ENCODE peak calls at places on chromosomes 16 and 17, in seven cellular contexts. One of them, this sample, is unnamed.

GRCh38 chr16:88774544-88775393 is 10.3 kb downstream of the PIEZO1 start:
- DNase-seq in MG63: no peak
- DNase-seq in heart right ventricle: no peak
- DNase-seq in transverse colon: no peak
- DNase-seq in uterus: no peak
- DNase-seq in IMR-90: no peak
- DNase-seq in fibroblast of lung: no peak
- DNase-seq in this sample: no peak

GRCh38 chr16:12488371-12488770 is 315.3 kb downstream of the CPPED1 start:
- DNase-seq in MG63: no peak
- DNase-seq in heart right ventricle: no peak
- DNase-seq in uterus: no peak
- DNase-seq in IMR-90: no peak
- DNase-seq in fibroblast of lung: no peak
- DNase-seq in transverse colon: no peak
- DNase-seq in this sample: no peak

GRCh38 chr17:50556803-50557202 is 3.7 kb upstream of the CACNA1G start:
- DNase-seq in uterus: no peak
- DNase-seq in MG63: peak; percentile 40
- DNase-seq in IMR-90: no peak
- DNase-seq in fibroblast of lung: no peak
- DNase-seq in heart right ventricle: peak; percentile 34
- DNase-seq in transverse colon: no peak
- DNase-seq in this sample: no peak

GRCh38 chr17:50393700-50394099 is 3.6 kb downstream of the LRRC59 start:
- DNase-seq in IMR-90: no peak
- DNase-seq in transverse colon: no peak
- DNase-seq in uterus: no peak
- DNase-seq in fibroblast of lung: no peak
- DNase-seq in heart right ventricle: no peak
- DNase-seq in MG63: no peak
- DNase-seq in this sample: no peak

GRCh38 chr16:30846649-30847402 is 47.1 kb downstream of the BCL7C start:
- DNase-seq in transverse colon: no peak
- DNase-seq in fibroblast of lung: no peak
- DNase-seq in IMR-90: no peak
- DNase-seq in uterus: no peak
- DNase-seq in MG63: no peak
- DNase-seq in heart right ventricle: no peak
- DNase-seq in this sample: no peak

GRCh38 chr16:81293909-81294802 is 20.6 kb upstream of the GAN start:
- DNase-seq in IMR-90: peak; percentile 44
- DNase-seq in transverse colon: no peak
- DNase-seq in MG63: no peak
- DNase-seq in uterus: no peak
- DNase-seq in heart right ventricle: no peak
- DNase-seq in fibroblast of lung: peak; percentile 89
- DNase-seq in this sample: peak; percentile 23

GRCh38 chr16:527015-527903 is at the start of gene CAPN15:
- DNase-seq in heart right ventricle: peak; percentile 89
- DNase-seq in transverse colon: peak; percentile 89
- DNase-seq in uterus: peak; percentile 86
- DNase-seq in MG63: peak; percentile 89
- DNase-seq in fibroblast of lung: peak; percentile 83
- DNase-seq in IMR-90: peak; percentile 79
- DNase-seq in this sample: peak; percentile 69

GRCh38 chr16:23552171-23552570 is 5.0 kb downstream of the EARS2 start:
- DNase-seq in heart right ventricle: no peak
- DNase-seq in MG63: no peak
- DNase-seq in IMR-90: no peak
- DNase-seq in transverse colon: no peak
- DNase-seq in fibroblast of lung: no peak
- DNase-seq in uterus: no peak
- DNase-seq in this sample: no peak

GRCh38 chr16:28068976-28069375 is 5.5 kb upstream of the GSG1L start:
- DNase-seq in uterus: no peak
- DNase-seq in heart right ventricle: no peak
- DNase-seq in fibroblast of lung: no peak
- DNase-seq in IMR-90: no peak
- DNase-seq in transverse colon: no peak
- DNase-seq in MG63: no peak
- DNase-seq in this sample: no peak

GRCh38 chr17:67390646-67391480 is 13.8 kb downstream of the PITPNC1 start:
- DNase-seq in uterus: peak; percentile 37
- DNase-seq in transverse colon: peak; percentile 41
- DNase-seq in heart right ventricle: no peak
- DNase-seq in MG63: peak; percentile 73
- DNase-seq in IMR-90: peak; percentile 99
- DNase-seq in fibroblast of lung: peak; percentile 98
- DNase-seq in this sample: peak; percentile 99

GRCh38 chr16:4052801-4053662 is 63.2 kb downstream of the ADCY9 start:
- DNase-seq in uterus: no peak
- DNase-seq in IMR-90: peak; percentile 81
- DNase-seq in fibroblast of lung: peak; percentile 56
- DNase-seq in heart right ventricle: peak; percentile 70
- DNase-seq in transverse colon: peak; percentile 69
- DNase-seq in MG63: peak; percentile 75
- DNase-seq in this sample: peak; percentile 56

GRCh38 chr16:17238285-17239028 is 232.3 kb downstream of the XYLT1 start:
- DNase-seq in IMR-90: no peak
- DNase-seq in heart right ventricle: no peak
- DNase-seq in transverse colon: no peak
- DNase-seq in fibroblast of lung: no peak
- DNase-seq in uterus: no peak
- DNase-seq in MG63: peak; percentile 37
- DNase-seq in this sample: no peak

GRCh38 chr16:80836846-80837245 is 32.4 kb upstream of the CDYL2 start:
- DNase-seq in transverse colon: no peak
- DNase-seq in IMR-90: no peak
- DNase-seq in MG63: no peak
- DNase-seq in heart right ventricle: no peak
- DNase-seq in fibroblast of lung: no peak
- DNase-seq in uterus: no peak
- DNase-seq in this sample: peak; percentile 74

GRCh38 chr16:620700-621525 is 9.9 kb upstream of the WFIKKN1 start:
- DNase-seq in MG63: no peak
- DNase-seq in IMR-90: no peak
- DNase-seq in transverse colon: no peak
- DNase-seq in uterus: no peak
- DNase-seq in heart right ventricle: no peak
- DNase-seq in fibroblast of lung: no peak
- DNase-seq in this sample: no peak

GRCh38 chr17:58527949-58528348 is 13.5 kb upstream of the MTMR4 start:
- DNase-seq in heart right ventricle: no peak
- DNase-seq in uterus: no peak
- DNase-seq in fibroblast of lung: peak; percentile 82
- DNase-seq in transverse colon: no peak
- DNase-seq in MG63: peak; percentile 41
- DNase-seq in IMR-90: peak; percentile 46
- DNase-seq in this sample: no peak

GRCh38 chr16:17365591-17366298 is 105.0 kb downstream of the XYLT1 start:
- DNase-seq in fibroblast of lung: peak; percentile 69
- DNase-seq in MG63: no peak
- DNase-seq in heart right ventricle: no peak
- DNase-seq in uterus: no peak
- DNase-seq in IMR-90: no peak
- DNase-seq in transverse colon: no peak
- DNase-seq in this sample: no peak

GRCh38 chr17:17718251-17718650 is 37.0 kb downstream of the RAI1 start:
- DNase-seq in IMR-90: no peak
- DNase-seq in transverse colon: no peak
- DNase-seq in MG63: no peak
- DNase-seq in heart right ventricle: no peak
- DNase-seq in fibroblast of lung: no peak
- DNase-seq in uterus: no peak
- DNase-seq in this sample: no peak

GRCh38 chr16:997440-998051 is 16.0 kb downstream of the SOX8 start:
- DNase-seq in IMR-90: peak; percentile 41
- DNase-seq in fibroblast of lung: peak; percentile 48
- DNase-seq in heart right ventricle: peak; percentile 38
- DNase-seq in uterus: peak; percentile 55
- DNase-seq in MG63: peak; percentile 72
- DNase-seq in transverse colon: peak; percentile 26
- DNase-seq in this sample: peak; percentile 57

GRCh38 chr17:59413014-59413725 is 81.7 kb downstream of the YPEL2 start:
- DNase-seq in heart right ventricle: no peak
- DNase-seq in fibroblast of lung: no peak
- DNase-seq in uterus: no peak
- DNase-seq in MG63: no peak
- DNase-seq in transverse colon: no peak
- DNase-seq in IMR-90: no peak
- DNase-seq in this sample: no peak

GRCh38 chr17:59634632-59635561 is 15.2 kb downstream of the CLTC start:
- DNase-seq in fibroblast of lung: no peak
- DNase-seq in uterus: no peak
- DNase-seq in transverse colon: no peak
- DNase-seq in IMR-90: no peak
- DNase-seq in heart right ventricle: no peak
- DNase-seq in MG63: no peak
- DNase-seq in this sample: peak; percentile 72

GRCh38 chr16:3485097-3485470 is 10.2 kb downstream of the C16orf90 start:
- DNase-seq in transverse colon: no peak
- DNase-seq in heart right ventricle: no peak
- DNase-seq in uterus: no peak
- DNase-seq in IMR-90: no peak
- DNase-seq in MG63: no peak
- DNase-seq in fibroblast of lung: no peak
- DNase-seq in this sample: no peak

GRCh38 chr17:4174556-4174955 is 31.6 kb downstream of the CYB5D2 start:
- DNase-seq in MG63: no peak
- DNase-seq in uterus: no peak
- DNase-seq in IMR-90: no peak
- DNase-seq in heart right ventricle: no peak
- DNase-seq in transverse colon: no peak
- DNase-seq in fibroblast of lung: no peak
- DNase-seq in this sample: no peak

GRCh38 chr17:4170639-4171280 is 27.8 kb downstream of the CYB5D2 start:
- DNase-seq in MG63: no peak
- DNase-seq in transverse colon: no peak
- DNase-seq in heart right ventricle: no peak
- DNase-seq in IMR-90: no peak
- DNase-seq in fibroblast of lung: no peak
- DNase-seq in uterus: no peak
- DNase-seq in this sample: no peak

GRCh38 chr17:4175921-4176802 is 33.2 kb downstream of the CYB5D2 start:
- DNase-seq in MG63: no peak
- DNase-seq in transverse colon: no peak
- DNase-seq in heart right ventricle: no peak
- DNase-seq in IMR-90: peak; percentile 45
- DNase-seq in uterus: no peak
- DNase-seq in fibroblast of lung: peak; percentile 20
- DNase-seq in this sample: no peak

GRCh38 chr17:4172356-4172755 is 29.4 kb downstream of the CYB5D2 start:
- DNase-seq in uterus: no peak
- DNase-seq in heart right ventricle: no peak
- DNase-seq in transverse colon: no peak
- DNase-seq in MG63: no peak
- DNase-seq in IMR-90: no peak
- DNase-seq in fibroblast of lung: no peak
- DNase-seq in this sample: no peak

GRCh38 chr17:4173771-4174170 is 30.8 kb downstream of the CYB5D2 start:
- DNase-seq in heart right ventricle: no peak
- DNase-seq in transverse colon: no peak
- DNase-seq in fibroblast of lung: no peak
- DNase-seq in MG63: no peak
- DNase-seq in IMR-90: no peak
- DNase-seq in uterus: no peak
- DNase-seq in this sample: no peak
- H3K36me3 ChIP-seq in heart right ventricle: peaks cover 92% of the 10 kb centered on the region
- H3K36me3 ChIP-seq in transverse colon: peaks cover 94% of the 10 kb centered on the region
- H3K36me3 ChIP-seq in fibroblast of lung: peaks cover 48% of the 10 kb centered on the region
- H3K36me3 ChIP-seq in MG63: peaks cover 10% of the 10 kb centered on the region
- H3K36me3 ChIP-seq in IMR-90: peaks cover 79% of the 10 kb centered on the region
- H3K36me3 ChIP-seq in uterus: no peaks in the 10 kb centered on the region
- H3K36me3 ChIP-seq in this sample: peaks cover 12% of the 10 kb centered on the region

DNA sequence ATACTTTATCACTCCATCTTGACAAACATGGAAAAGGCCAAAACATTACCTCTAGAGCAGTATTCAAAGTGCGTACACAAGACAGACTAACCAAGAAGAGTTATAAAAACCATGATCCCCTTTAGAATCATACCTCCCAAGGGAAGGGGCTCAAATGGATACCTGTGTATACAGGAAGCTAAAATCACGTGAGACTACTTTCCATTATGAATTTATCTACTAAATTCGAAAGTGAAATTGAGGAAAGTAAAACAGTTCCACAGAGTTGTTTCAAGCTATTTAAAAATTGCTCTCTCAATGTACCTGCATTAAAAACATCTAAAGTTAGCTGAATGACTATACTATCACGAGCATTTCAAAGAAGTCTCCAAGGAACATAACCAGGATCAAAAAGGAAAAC is 32.7 kb downstream of the AP1G1 start:
- DNase-seq in uterus: no peak
- DNase-seq in transverse colon: no peak
- DNase-seq in MG63: no peak
- DNase-seq in IMR-90: no peak
- DNase-seq in fibroblast of lung: no peak
- DNase-seq in heart right ventricle: no peak
- DNase-seq in this sample: no peak
- H3K36me3 ChIP-seq in uterus: no peaks in the 10 kb centered on the region
- H3K36me3 ChIP-seq in transverse colon: peaks cover 29% of the 10 kb centered on the region
- H3K36me3 ChIP-seq in MG63: peaks cover 23% of the 10 kb centered on the region
- H3K36me3 ChIP-seq in IMR-90: peaks cover 27% of the 10 kb centered on the region
- H3K36me3 ChIP-seq in fibroblast of lung: peaks cover 3% of the 10 kb centered on the region
- H3K36me3 ChIP-seq in heart right ventricle: peaks cover 30% of the 10 kb centered on the region
- H3K36me3 ChIP-seq in this sample: peaks cover 5% of the 10 kb centered on the region

DNA sequence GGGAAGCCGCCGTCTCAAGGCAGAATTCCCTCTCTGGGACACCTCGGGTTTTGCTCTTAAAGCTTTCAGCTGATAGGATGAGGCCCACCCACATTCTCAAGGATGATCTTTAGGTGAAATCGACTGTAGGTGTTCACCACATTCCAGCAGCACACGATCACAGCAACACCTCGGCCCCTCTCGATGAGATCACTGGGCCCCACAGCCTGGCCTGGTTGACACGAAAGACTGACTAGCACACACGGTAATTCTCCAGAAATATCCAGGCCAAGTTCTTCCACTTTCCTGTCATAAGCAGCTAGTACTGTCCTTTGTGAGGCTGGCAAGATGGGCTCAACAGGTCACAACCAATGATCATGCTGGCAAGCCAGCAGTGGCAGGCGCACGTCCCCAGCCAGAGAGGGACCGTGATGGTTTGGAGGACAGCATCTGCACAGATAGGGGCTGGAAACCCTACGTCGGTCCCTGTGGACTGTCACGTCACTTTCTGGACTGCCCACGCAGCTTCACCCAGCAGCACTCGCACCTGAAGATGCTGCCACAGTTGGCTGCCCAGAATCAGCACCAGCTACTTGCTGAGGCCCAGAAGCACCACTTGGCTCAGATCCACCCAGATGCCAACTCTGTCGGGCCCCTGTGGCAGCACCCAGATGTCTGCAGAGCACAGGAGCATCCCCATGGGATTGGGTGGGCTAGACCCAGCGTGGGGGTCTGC is 17.4 kb downstream of the TMC6 start:
- DNase-seq in fibroblast of lung: no peak
- DNase-seq in IMR-90: no peak
- DNase-seq in uterus: peak; percentile 16
- DNase-seq in MG63: no peak
- DNase-seq in heart right ventricle: no peak
- DNase-seq in transverse colon: no peak
- DNase-seq in this sample: no peak
- H3K36me3 ChIP-seq in fibroblast of lung: no peaks in the 10 kb centered on the region
- H3K36me3 ChIP-seq in IMR-90: no peaks in the 10 kb centered on the region
- H3K36me3 ChIP-seq in uterus: no peaks in the 10 kb centered on the region
- H3K36me3 ChIP-seq in MG63: no peaks in the 10 kb centered on the region
- H3K36me3 ChIP-seq in heart right ventricle: peaks cover 13% of the 10 kb centered on the region
- H3K36me3 ChIP-seq in transverse colon: no peaks in the 10 kb centered on the region
- H3K36me3 ChIP-seq in this sample: peaks cover 2% of the 10 kb centered on the region

GRCh38 chr17:4118095-4118743 is 24.6 kb downstream of the ZZEF1 start:
- DNase-seq in IMR-90: peak; percentile 10
- DNase-seq in fibroblast of lung: peak; percentile 3
- DNase-seq in transverse colon: no peak
- DNase-seq in MG63: no peak
- DNase-seq in uterus: no peak
- DNase-seq in heart right ventricle: no peak
- DNase-seq in this sample: no peak
- H3K36me3 ChIP-seq in IMR-90: peaks cover 35% of the 10 kb centered on the region
- H3K36me3 ChIP-seq in fibroblast of lung: peaks cover 13% of the 10 kb centered on the region
- H3K36me3 ChIP-seq in transverse colon: peaks cover 67% of the 10 kb centered on the region
- H3K36me3 ChIP-seq in MG63: peaks cover 5% of the 10 kb centered on the region
- H3K36me3 ChIP-seq in uterus: no peaks in the 10 kb centered on the region
- H3K36me3 ChIP-seq in heart right ventricle: peaks cover 22% of the 10 kb centered on the region
- H3K36me3 ChIP-seq in this sample: peaks cover 11% of the 10 kb centered on the region

This sample was measured in PC-3.